ENCODE peak calls at places on chromosomes 5 and 9, in nine cellular contexts. K is T follicular helper cell; L is smooth muscle cell of the brain vasculature; V is activated CD4-positive, alpha-beta T cell treated with anti-CD3 and anti-CD28 coated beads, Interleukin-2, amount 50 U/mL, for 1 hour; A is pons; X is HuH-7; D is bronchial epithelial cell; H is DMS153; Q is fibroblast of villous mesenchyme. P is an unnamed sample.
A peak's percentile ranks its signal among the peaks of the same experiment; 100 is the strongest.

GRCh38 chr9:113875917-113876805 is at the start of gene ZNF618:
- DNase-seq in K (no peak), L (no peak), V (peak; percentile 6), A (peak; percentile 8), X (peak; percentile 50), D (no peak), H (no peak), Q (peak; percentile 13), P (no peak)

GRCh38 chr9:94908583-94909249 is 182.2 kb downstream of the AOPEP start:
- DNase-seq in K (no peak), L (no peak), V (no peak), A (no peak), X (no peak), D (peak; percentile 75), H (no peak), Q (no peak), P (peak; percentile 18)

GRCh38 chr5:150167163-150167798 is 703 bp downstream of the CDX1 start:
- DNase-seq in K (no peak), L (no peak), V (no peak), A (no peak), X (no peak), D (no peak), H (no peak), Q (no peak), P (no peak)

GRCh38 chr5:112141582-112141981 is 277.5 kb downstream of the EPB41L4A start:
- DNase-seq in K (no peak), L (no peak), V (no peak), A (no peak), X (no peak), D (no peak), H (no peak), Q (no peak), P (no peak)

GRCh38 chr5:72248352-72249032 is 71.5 kb downstream of the MRPS27 start:
- DNase-seq in K (no peak), L (no peak), V (no peak), A (peak; percentile 81), X (no peak), D (peak; percentile 82), H (no peak), Q (peak; percentile 87), P (no peak)

GRCh38 chr5:94440015-94440414 is 178.4 kb downstream of the KIAA0825 start:
- DNase-seq in K (no peak), L (no peak), V (no peak), A (no peak), X (no peak), D (no peak), H (no peak), Q (no peak), P (no peak)

GRCh38 chr5:179235416-179236400 is 109.6 kb downstream of the ADAMTS2 start:
- DNase-seq in K (no peak), L (no peak), V (no peak), A (no peak), X (no peak), D (no peak), H (no peak), Q (no peak), P (no peak)

GRCh38 chr5:92019376-92019990 is 636.4 kb upstream of the ARRDC3 start:
- DNase-seq in K (no peak), L (no peak), V (no peak), A (no peak), X (no peak), D (peak; percentile 47), H (no peak), Q (no peak), P (peak; percentile 46)

GRCh38 chr9:13769641-13770040 is 490.1 kb upstream of the MPDZ start:
- DNase-seq in K (no peak), L (no peak), V (no peak), A (no peak), X (no peak), D (no peak), H (no peak), Q (no peak), P (no peak)

GRCh38 chr5:103519550-103519949 is 43.0 kb downstream of the NUDT12 start:
- DNase-seq in K (no peak), L (no peak), V (no peak), A (no peak), X (peak; percentile 19), D (no peak), H (no peak), Q (no peak), P (no peak)

P was measured in SHP77.